ENCODE peak calls at places on chromosomes 16 and 17, in eight cellular contexts. K, W, X, L, U, I, F and R are unnamed samples.

GRCh38 chr17:47270946-47271705 is 17.5 kb downstream of the ITGB3 start:
- DNase-seq in K (no peak), W (no peak), X (no peak), L (no peak), U (no peak), I (no peak), F (no peak), R (no peak)

GRCh38 chr16:49766280-49766679 is 89.6 kb downstream of the ZNF423 start:
- DNase-seq in K (no peak), W (no peak), X (no peak), L (no peak), U (no peak), I (no peak), F (no peak), R (no peak)

GRCh38 chr17:56597495-56597990 is 4.0 kb downstream of the NOG start:
- DNase-seq in K (peak), W (peak), X (no peak), L (no peak), U (peak), I (peak), F (no peak), R (peak)

GRCh38 chr17:7217113-7217987 is 2.3 kb downstream of the DLG4 start:
- DNase-seq in K (peak), W (peak), X (no peak), L (peak), U (peak), I (peak), F (no peak), R (peak)

GRCh38 chr17:9037741-9038140 is 16.4 kb downstream of the NTN1 start:
- DNase-seq in K (no peak), W (no peak), X (no peak), L (no peak), U (no peak), I (no peak), F (no peak), R (no peak)

GRCh38 chr16:78407191-78407590 is 307.7 kb downstream of the WWOX start:
- DNase-seq in K (no peak), W (no peak), X (no peak), L (no peak), U (no peak), I (no peak), F (no peak), R (no peak)

GRCh38 chr17:10151667-10152496 is 46.5 kb downstream of the GAS7 start:
- DNase-seq in K (no peak), W (no peak), X (no peak), L (no peak), U (no peak), I (no peak), F (no peak), R (no peak)

GRCh38 chr16:73713817-73714495 is 582.7 kb upstream of the PSMD7 start:
- DNase-seq in K (peak), W (peak), X (peak), L (peak), U (peak), I (peak), F (no peak), R (peak)

GRCh38 chr17:10286324-10286723 is 86.5 kb downstream of the MYH13 start:
- DNase-seq in K (peak), W (no peak), X (no peak), L (no peak), U (no peak), I (no peak), F (no peak), R (no peak)

GRCh38 chr17:6279659-6280058 is 155.3 kb downstream of the AIPL1 start:
- DNase-seq in K (peak), W (peak), X (peak), L (peak), U (no peak), I (peak), F (peak), R (peak)

GRCh38 chr16:68728558-68728957 is 8.5 kb upstream of the CDH1 start:
- DNase-seq in K (no peak), W (no peak), X (no peak), L (no peak), U (no peak), I (no peak), F (no peak), R (no peak)

DNA sequence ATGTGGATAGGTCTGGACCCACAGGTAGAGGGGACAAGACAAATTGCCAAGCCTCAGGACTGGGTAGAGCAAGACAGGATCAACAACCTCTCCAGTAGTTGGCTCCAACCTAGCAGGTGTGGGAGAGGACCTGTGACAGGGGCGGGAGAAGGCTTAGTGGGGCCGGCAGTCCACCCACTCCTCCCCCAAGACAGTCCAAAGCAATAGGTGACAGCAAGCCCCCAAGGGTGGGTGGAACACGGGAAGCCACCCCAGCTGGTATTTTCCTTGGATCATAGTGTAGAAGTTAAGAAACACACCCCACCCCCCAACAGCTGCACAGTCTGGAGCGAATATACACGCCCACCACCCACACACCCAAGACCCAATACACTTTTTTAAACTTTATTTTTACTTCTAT is 4.1 kb upstream of the STX4 start:
- DNase-seq in K (no peak), W (no peak), X (no peak), L (no peak), U (no peak), I (no peak), F (no peak), R (no peak)
- H2AFZ ChIP-seq in K (no peak), W (no peak), X (no peak), L (no peak), U (no peak), I (no peak), F (no peak), R (no peak)

DNA sequence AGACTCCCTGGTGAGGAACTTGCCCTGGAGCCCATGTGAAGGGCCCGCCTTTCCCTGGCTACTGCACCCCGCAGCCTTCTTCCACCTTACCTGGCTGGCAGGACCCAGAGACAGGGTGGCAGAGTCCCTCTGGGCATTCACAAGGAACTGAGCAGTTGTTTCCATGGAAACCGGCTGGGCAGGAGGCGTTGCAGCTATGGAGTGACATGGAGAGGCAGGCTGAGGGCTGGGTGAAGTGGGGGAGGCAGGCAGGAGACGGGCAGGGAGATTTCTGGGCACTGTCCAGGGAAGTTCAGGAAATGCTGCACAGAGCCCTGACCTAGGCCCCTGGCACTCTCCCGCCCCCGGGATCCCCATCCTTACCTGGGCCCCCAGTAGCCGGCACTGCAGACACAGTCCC is 6.0 kb downstream of the SCARF1 start:
- DNase-seq in K (no peak), W (no peak), X (no peak), L (no peak), U (peak), I (no peak), F (no peak), R (peak)
- TF ChIP-seq EZH2phosphoT487 in K (no peak), W (no peak), X (no peak), L (no peak), U (no peak), I (no peak), F (no peak), R (no peak)

GRCh38 chr17:75516619-75517276 is 420 bp downstream of the TSEN54 start:
- DNase-seq in K (peak), W (peak), X (no peak), L (peak), U (no peak), I (peak), F (peak), R (peak)

GRCh38 chr17:75516255-75516618 is at the start of gene TSEN54:
- DNase-seq in K (peak), W (peak), X (peak), L (peak), U (peak), I (peak), F (peak), R (peak)

GRCh38 chr17:75515523-75516254 is at the start of gene CASKIN2:
- DNase-seq in K (peak), W (peak), X (peak), L (peak), U (peak), I (peak), F (peak), R (peak)

GRCh38 chr17:75518201-75518600 is 1.9 kb downstream of the TSEN54 start:
- DNase-seq in K (no peak), W (no peak), X (no peak), L (peak), U (no peak), I (no peak), F (no peak), R (no peak)

DNA sequence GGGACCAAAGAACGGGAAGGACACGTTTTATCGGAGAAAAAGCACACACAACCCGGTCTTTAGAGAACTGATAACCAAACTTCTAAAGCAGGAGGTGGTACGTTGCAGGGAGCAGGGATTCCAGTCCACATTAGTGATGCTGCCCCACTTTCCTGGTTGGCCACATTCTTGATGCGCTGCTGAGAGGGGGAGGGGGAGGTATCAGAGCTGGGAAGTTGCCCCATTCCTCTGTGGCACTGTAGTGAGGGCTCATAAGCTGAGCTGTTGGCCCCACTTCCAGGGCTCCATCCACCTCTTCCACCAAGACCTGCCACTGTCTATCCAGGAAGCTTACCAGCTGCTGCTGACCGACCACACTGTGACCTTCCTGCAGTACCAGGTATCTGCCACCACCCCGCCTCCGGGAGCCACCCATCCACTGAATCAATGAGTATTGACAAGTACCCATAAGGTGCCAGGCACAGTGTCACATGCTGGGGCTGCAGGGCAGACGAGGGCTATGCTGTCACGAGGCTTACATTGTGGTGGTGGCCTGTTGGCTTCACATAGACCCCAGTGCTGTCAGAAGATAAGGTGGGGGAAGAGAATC is 1.0 kb downstream of the TSEN54 start:
- DNase-seq in K (peak), W (peak), X (peak), L (peak), U (peak), I (no peak), F (peak), R (peak)
- TF ChIP-seq CTCF in K (no peak), W (no peak), X (peak), L (peak), U (no peak), I (no peak), F (peak), R (peak)

GRCh38 chr16:21501869-21502667 is 97.3 kb upstream of the METTL9 start:
- DNase-seq in K (peak), W (peak), X (peak), L (peak), U (peak), I (peak), F (peak), R (peak)
- H2AFZ ChIP-seq in K (no peak), W (peak), X (no peak), L (no peak), U (no peak), I (peak), F (peak), R (no peak)